ENCODE peak calls at places on chromosomes 5 and 9, in eight cellular contexts. G, B, N, T, K, L, E and A are unnamed samples.

GRCh38 chr9:127545196-127546124 is 66.6 kb upstream of the STXBP1 start:
- DNase-seq in L (peak), G (no peak), E (no peak), K (peak), T (no peak), N (peak), B (peak), A (peak)

GRCh38 chr5:120692346-120692745 is 228.2 kb downstream of the PRR16 start:
- DNase-seq in G (no peak), T (no peak), B (no peak), N (no peak), K (no peak), E (no peak), L (no peak), A (no peak)

GRCh38 chr5:104247260-104247659 is 684.7 kb upstream of the NUDT12 start:
- DNase-seq in T (no peak), E (no peak), L (no peak), B (no peak), G (no peak), N (no peak), K (no peak), A (no peak)

GRCh38 chr9:137150485-137151060 is 11.6 kb downstream of the GRIN1 start:
- DNase-seq in T (no peak), K (no peak), N (peak), L (peak), B (peak), G (peak), E (peak), A (no peak)

GRCh38 chr5:125551246-125551645 is 804.8 kb upstream of the ZNF608 start:
- DNase-seq in E (no peak), L (no peak), B (no peak), N (no peak), G (no peak), K (no peak), T (no peak), A (no peak)

GRCh38 chr9:76626980-76627379 is 137.3 kb upstream of the PCA3 start:
- DNase-seq in N (no peak), B (no peak), T (no peak), E (no peak), G (no peak), K (no peak), L (no peak), A (no peak)

GRCh38 chr5:95304706-95305105 is 19.8 kb upstream of the MCTP1 start:
- DNase-seq in L (no peak), G (no peak), E (no peak), K (no peak), T (no peak), B (no peak), N (no peak), A (no peak)

GRCh38 chr5:57816108-57816507 is 333.5 kb upstream of the ACTBL2 start:
- DNase-seq in L (peak), N (no peak), G (no peak), B (peak), T (peak), E (peak), K (no peak), A (peak)

GRCh38 chr9:81202292-81202691 is 487.1 kb downstream of the TLE1 start:
- DNase-seq in N (no peak), E (no peak), T (no peak), B (no peak), G (no peak), K (no peak), L (no peak), A (no peak)

GRCh38 chr5:142600611-142601360 is 85.1 kb downstream of the FGF1 start:
- DNase-seq in K (peak), N (peak), T (peak), G (no peak), B (peak), L (peak), E (no peak), A (peak)

GRCh38 chr5:926416-927171 is 33.9 kb downstream of the TRIP13 start:
- DNase-seq in B (peak), L (no peak), T (no peak), G (peak), K (no peak), E (peak), N (no peak), A (peak)

GRCh38 chr9:69945671-69946141 is 97.9 kb upstream of the MAMDC2 start:
- DNase-seq in G (peak), E (no peak), K (peak), B (peak), N (peak), T (peak), L (peak), A (peak)

GRCh38 chr5:62260510-62260909 is 45.5 kb upstream of the KIF2A start:
- DNase-seq in N (no peak), G (no peak), L (no peak), K (no peak), T (no peak), B (no peak), E (no peak), A (no peak)

GRCh38 chr5:61768692-61769281 is 436.7 kb downstream of the ZSWIM6 start:
- DNase-seq in N (no peak), E (peak), T (no peak), L (peak), K (no peak), B (peak), G (peak), A (peak)

GRCh38 chr5:124157320-124157719 is 589.1 kb downstream of the ZNF608 start:
- DNase-seq in N (no peak), T (no peak), K (no peak), B (peak), G (no peak), L (no peak), E (no peak), A (no peak)

GRCh38 chr5:69265931-69266330 is 31.2 kb downstream of the CDK7 start:
- DNase-seq in G (peak), E (peak), N (no peak), K (no peak), B (no peak), T (no peak), L (peak), A (no peak)

GRCh38 chr9:123120131-123120530 is 86.7 kb downstream of the GPR21 start:
- DNase-seq in N (no peak), T (no peak), E (no peak), K (no peak), B (peak), L (no peak), G (peak), A (no peak)

GRCh38 chr9:77981332-77981731 is 50.3 kb downstream of the GNAQ start:
- DNase-seq in T (no peak), N (no peak), G (no peak), E (no peak), K (no peak), B (peak), L (peak), A (peak)

GRCh38 chr5:170319281-170319680 is 21.7 kb upstream of the LCP2 start:
- DNase-seq in T (no peak), K (no peak), G (no peak), N (no peak), E (no peak), L (no peak), B (no peak), A (no peak)

GRCh38 chr9:98536542-98537173 is 172.1 kb downstream of the GABBR2 start:
- DNase-seq in N (no peak), L (peak), K (no peak), G (peak), T (no peak), E (peak), B (no peak), A (no peak)

GRCh38 chr5:149608936-149609502 is 27.7 kb downstream of the ARHGEF37 start:
- DNase-seq in B (no peak), N (no peak), K (no peak), L (no peak), E (no peak), G (no peak), T (no peak), A (no peak)

GRCh38 chr5:149603210-149603609 is 21.9 kb downstream of the ARHGEF37 start:
- DNase-seq in N (no peak), G (no peak), L (no peak), E (no peak), B (no peak), K (no peak), T (no peak), A (no peak)

GRCh38 chr5:149604321-149604720 is 23.0 kb downstream of the ARHGEF37 start:
- DNase-seq in T (no peak), K (no peak), N (no peak), G (no peak), E (no peak), L (no peak), B (no peak), A (no peak)

GRCh38 chr5:149605354-149605997 is 24.2 kb downstream of the ARHGEF37 start:
- DNase-seq in N (no peak), G (no peak), K (no peak), B (no peak), T (no peak), L (no peak), E (no peak), A (no peak)

DNA sequence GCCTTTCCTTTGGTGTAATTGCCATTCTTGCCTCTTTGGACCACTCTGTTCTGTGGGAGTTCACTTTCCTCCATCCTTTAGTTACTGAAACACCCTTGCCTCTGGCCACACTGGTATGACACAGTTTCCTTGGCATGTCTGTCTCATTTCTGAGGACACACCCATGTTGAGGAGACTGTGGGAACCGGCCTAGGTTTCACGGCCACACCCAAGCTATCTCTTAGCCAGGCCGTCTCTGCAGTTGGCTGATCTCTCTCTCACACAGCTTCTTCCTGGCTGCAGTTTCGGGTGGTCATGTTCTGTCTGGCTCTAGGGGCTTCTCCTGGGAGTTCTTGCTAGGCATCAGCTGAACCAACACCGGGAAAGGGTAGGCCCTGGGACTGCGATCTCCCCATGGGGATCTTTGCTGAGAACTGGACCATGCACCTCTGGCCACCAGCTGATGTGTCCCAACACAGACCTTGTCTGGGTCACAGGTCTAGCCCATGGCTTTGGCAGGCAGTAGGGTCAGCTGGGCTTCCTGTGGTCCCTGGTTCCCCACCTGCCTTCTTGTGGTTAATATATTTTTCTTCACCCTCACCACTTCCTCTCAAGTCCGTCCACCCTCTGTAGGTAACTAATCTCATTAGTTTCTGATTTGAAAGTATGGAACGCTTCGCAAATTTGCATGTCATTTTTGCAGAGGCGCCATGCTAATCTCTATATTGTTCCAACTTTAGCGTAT is 24.9 kb downstream of the ARHGEF37 start:
- DNase-seq in K (no peak), T (no peak), E (no peak), B (peak), N (peak), G (no peak), L (peak), A (peak)
- H3K4me3 ChIP-seq in K (no peak), T (no peak), E (no peak), B (no peak), N (no peak), G (no peak), L (peak), A (no peak)

GRCh38 chr9:16026886-16027285 is 474.0 kb downstream of the CCDC171 start:
- DNase-seq in K (no peak), E (no peak), G (no peak), T (no peak), L (no peak), B (no peak), N (no peak), A (no peak)

GRCh38 chr9:16029056-16029615 is 476.3 kb downstream of the CCDC171 start:
- DNase-seq in N (no peak), E (no peak), L (no peak), T (no peak), B (peak), G (no peak), K (no peak), A (no peak)

GRCh38 chr9:16029796-16030363 is 477.0 kb downstream of the CCDC171 start:
- DNase-seq in E (no peak), N (no peak), B (no peak), K (no peak), G (no peak), T (no peak), L (no peak), A (no peak)

GRCh38 chr9:16030513-16031185 is 477.8 kb downstream of the CCDC171 start:
- DNase-seq in K (no peak), E (no peak), G (peak), N (no peak), L (peak), B (peak), T (peak), A (peak)

GRCh38 chr9:16028516-16028915 is 475.7 kb downstream of the CCDC171 start:
- DNase-seq in L (no peak), B (peak), E (no peak), G (no peak), T (no peak), N (no peak), K (no peak), A (peak)
- TF ChIP-seq CTCF in L (no peak), B (no peak), E (no peak), G (no peak), T (peak), N (no peak), K (no peak), A (no peak)

GRCh38 chr5:27497491-27497890 is 459.1 kb upstream of the CDH9 start:
- DNase-seq in E (no peak), K (no peak), N (no peak), G (no peak), L (no peak), B (no peak), T (no peak), A (no peak)
- H3K4me3 ChIP-seq in E (no peak), K (no peak), N (no peak), G (no peak), L (no peak), B (no peak), T (no peak), A (no peak)

GRCh38 chr5:176577312-176578176 is 28.4 kb downstream of the CDHR2 start:
- DNase-seq in G (no peak), T (no peak), N (no peak), E (peak), K (no peak), L (no peak), B (no peak), A (no peak)
- TF ChIP-seq CTCF in G (no peak), T (no peak), N (no peak), E (no peak), K (no peak), L (no peak), B (no peak), A (no peak)

GRCh38 chr5:56478062-56478461 is 244.9 kb upstream of the ANKRD55 start:
- DNase-seq in T (no peak), B (no peak), L (no peak), E (no peak), K (no peak), N (no peak), G (no peak), A (no peak)

GRCh38 chr5:56479126-56479525 is 246.0 kb upstream of the ANKRD55 start:
- DNase-seq in K (no peak), E (no peak), N (no peak), T (no peak), B (no peak), G (no peak), L (no peak), A (no peak)

GRCh38 chr5:56480305-56481146 is 247.4 kb upstream of the ANKRD55 start:
- DNase-seq in K (peak), E (peak), T (no peak), L (no peak), G (peak), N (peak), B (peak), A (peak)

GRCh38 chr5:56481147-56481997 is 248.2 kb upstream of the ANKRD55 start:
- DNase-seq in N (peak), T (no peak), L (no peak), B (peak), E (peak), G (no peak), K (no peak), A (peak)

DNA sequence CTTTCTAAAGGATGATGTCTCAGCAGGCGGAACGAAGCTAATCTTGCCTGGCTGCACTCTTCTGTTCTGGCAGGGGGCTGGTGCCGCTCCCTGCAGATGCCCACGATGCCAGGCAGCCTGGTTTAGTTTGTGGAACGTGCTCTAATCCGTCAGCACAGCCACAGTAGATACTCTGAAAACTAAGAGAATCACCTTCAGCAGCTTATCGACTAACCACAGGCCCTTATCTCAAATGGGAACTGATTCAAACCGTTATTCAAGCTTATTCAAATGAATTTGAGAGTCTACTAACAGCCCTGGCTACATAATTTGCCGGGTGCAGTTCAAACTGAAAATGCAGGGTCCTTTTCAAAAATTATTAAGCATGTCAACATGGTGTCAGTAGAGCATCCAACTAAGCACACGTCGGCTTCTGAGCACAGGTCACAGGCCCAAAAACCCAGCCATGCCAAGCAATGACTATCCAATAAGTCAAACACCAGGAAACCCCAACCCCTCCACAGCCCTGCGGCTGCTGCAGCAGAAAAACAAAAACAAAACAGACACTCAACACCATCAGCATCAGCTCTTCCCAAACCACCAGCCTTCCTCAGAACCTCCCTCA is 246.7 kb upstream of the ANKRD55 start:
- DNase-seq in T (no peak), K (no peak), E (no peak), G (no peak), N (no peak), L (no peak), B (peak), A (no peak)
- H3K4me3 ChIP-seq in T (peak), K (peak), E (peak), G (no peak), N (no peak), L (no peak), B (no peak), A (no peak)

GRCh38 chr9:88173378-88173999 is 35.2 kb upstream of the SPATA31C2 start:
- DNase-seq in T (peak), L (peak), K (no peak), E (peak), N (peak), B (peak), G (peak), A (peak)
- TF ChIP-seq CTCF in T (peak), L (peak), K (peak), E (peak), N (peak), B (peak), G (peak), A (peak)